ENCODE peak calls at places on chromosomes 7 and 10, in eight cellular contexts. X, L, N, U, V, A, Y and E are unnamed samples.

GRCh38 chr7:155824195-155824915 is 12.1 kb upstream of the SHH start:
- DNase-seq in Y (no peak), X (no peak), L (no peak), U (no peak), V (no peak), A (peak), N (no peak), E (no peak)

GRCh38 chr10:89217057-89217990 is 10.2 kb upstream of the CH25H start:
- DNase-seq in A (peak), N (no peak), V (peak), Y (no peak), X (peak), L (no peak), U (no peak), E (no peak)

GRCh38 chr7:153518201-153518984 is 533.8 kb upstream of the DPP6 start:
- DNase-seq in V (no peak), U (peak), N (no peak), X (no peak), Y (no peak), A (peak), L (no peak), E (no peak)

GRCh38 chr7:9091282-9091681 is 657.9 kb downstream of the NXPH1 start:
- DNase-seq in X (no peak), V (no peak), U (no peak), Y (no peak), A (no peak), L (no peak), N (no peak), E (no peak)

GRCh38 chr10:33031171-33031570 is 73.1 kb upstream of the ITGB1 start:
- DNase-seq in U (no peak), X (no peak), L (no peak), Y (no peak), N (no peak), A (no peak), V (no peak), E (no peak)

GRCh38 chr7:80499350-80499955 is 12.4 kb downstream of the GNAT3 start:
- DNase-seq in V (no peak), N (no peak), Y (peak), X (peak), L (no peak), A (peak), U (no peak), E (no peak)

GRCh38 chr10:87915406-87915805 is 52.0 kb downstream of the PTEN start:
- DNase-seq in Y (peak), U (no peak), N (no peak), A (no peak), L (no peak), X (no peak), V (peak), E (no peak)

GRCh38 chr7:113548137-113548536 is 370.7 kb downstream of the PPP1R3A start:
- DNase-seq in X (no peak), L (no peak), N (no peak), V (no peak), U (no peak), A (no peak), Y (no peak), E (no peak)

GRCh38 chr7:1957471-1958225 is 275.1 kb downstream of the MAD1L1 start:
- DNase-seq in Y (no peak), U (no peak), A (no peak), N (no peak), V (no peak), L (no peak), X (no peak), E (no peak)

GRCh38 chr7:25597881-25598456 is 369.7 kb upstream of the NPVF start:
- DNase-seq in L (no peak), N (no peak), V (no peak), A (no peak), U (no peak), X (no peak), Y (no peak), E (no peak)

GRCh38 chr10:77970869-77971803 is 44.6 kb upstream of the DLG5 start:
- DNase-seq in N (no peak), Y (peak), X (peak), U (no peak), A (peak), L (no peak), V (peak), E (peak)

GRCh38 chr7:68317476-68317875 is 1280.8 kb upstream of the AUTS2 start:
- DNase-seq in X (no peak), Y (no peak), U (no peak), V (no peak), L (no peak), A (no peak), N (no peak), E (no peak)

GRCh38 chr7:157832866-157833607 is 496.2 kb downstream of the DNAJB6 start:
- DNase-seq in X (no peak), L (no peak), U (no peak), N (no peak), Y (no peak), A (no peak), V (no peak), E (no peak)

GRCh38 chr7:106045592-106045991 is 66.5 kb downstream of the SYPL1 start:
- DNase-seq in A (no peak), Y (no peak), L (no peak), U (no peak), N (no peak), X (peak), V (no peak), E (no peak)

GRCh38 chr7:107029061-107029763 is 15.3 kb upstream of the PRKAR2B start:
- DNase-seq in U (no peak), A (no peak), N (no peak), Y (no peak), V (no peak), X (peak), L (no peak), E (no peak)

GRCh38 chr10:14571866-14572507 is 202.7 kb downstream of the FAM107B start:
- DNase-seq in Y (no peak), U (no peak), A (no peak), V (no peak), X (peak), L (no peak), N (no peak), E (peak)

GRCh38 chr7:100034871-100035510 is 14.6 kb upstream of the ZSCAN21 start:
- DNase-seq in V (no peak), X (peak), N (no peak), U (no peak), Y (no peak), L (no peak), A (peak), E (no peak)

GRCh38 chr7:20541615-20542349 is 73.7 kb upstream of the ABCB5 start:
- DNase-seq in Y (no peak), X (no peak), L (no peak), A (no peak), U (no peak), V (no peak), N (no peak), E (no peak)

GRCh38 chr10:132575320-132576201 is 38.0 kb downstream of the INPP5A start:
- DNase-seq in Y (peak), U (no peak), N (no peak), A (peak), L (no peak), X (no peak), V (no peak), E (peak)

GRCh38 chr7:129452589-129453231 is 18.5 kb downstream of the STRIP2 start:
- DNase-seq in L (no peak), A (no peak), N (no peak), V (no peak), U (no peak), Y (no peak), X (no peak), E (no peak)

GRCh38 chr7:121083138-121083789 is 94.8 kb downstream of the CPED1 start:
- DNase-seq in X (peak), U (no peak), L (no peak), Y (no peak), N (no peak), A (peak), V (no peak), E (no peak)

GRCh38 chr7:13834328-13834761 is 155.1 kb downstream of the ETV1 start:
- DNase-seq in X (peak), N (no peak), Y (no peak), V (no peak), U (no peak), L (no peak), A (no peak), E (no peak)

GRCh38 chr7:92766461-92767003 is 69.8 kb downstream of the CDK6 start:
- DNase-seq in V (no peak), L (no peak), Y (no peak), A (no peak), U (no peak), X (peak), N (no peak), E (no peak)

GRCh38 chr10:89699581-89700064 is 1.8 kb upstream of the KIF20B start:
- DNase-seq in X (no peak), Y (no peak), U (no peak), L (no peak), N (no peak), V (no peak), A (no peak), E (no peak)

GRCh38 chr7:100731937-100732636 is 1.3 kb upstream of the ZAN start:
- DNase-seq in A (no peak), L (no peak), U (no peak), N (no peak), V (no peak), Y (no peak), X (no peak), E (no peak)

GRCh38 chr10:104300736-104301292 is 31.8 kb downstream of the GSTO2 start:
- DNase-seq in X (peak), A (peak), V (no peak), Y (peak), U (peak), L (peak), N (no peak), E (peak)

GRCh38 chr10:62348029-62348428 is 26.1 kb upstream of the ZNF365 start:
- DNase-seq in N (no peak), A (no peak), X (peak), L (no peak), Y (no peak), V (no peak), U (no peak), E (no peak)